ENCODE peak calls at places on chromosomes 11 and 22, in seven cellular contexts. N is Kasumi-1; V is sigmoid colon; A is nucleus accumbens; C is stimulated activated CD8-positive, alpha-beta memory T cell treated with anti-CD3 and anti-CD28 coated beads, Interleukin-12 subunit alpha, Interleukin-12 subunit beta, amount 100 ng/mL, for 4 hours; X is HS-5; M is OCI-M1. E is an unnamed sample.

GRCh38 chr22:29700949-29701927 is 18.6 kb upstream of the CABP7 start:
- DNase-seq in N (peak), V (no peak), A (no peak), C (no peak), X (peak), M (peak), E (no peak)

GRCh38 chr11:68806931-68807844 is 34.5 kb downstream of the CPT1A start:
- DNase-seq in N (no peak), V (no peak), A (no peak), C (no peak), X (no peak), M (no peak), E (no peak)

GRCh38 chr11:110367571-110367970 is 62.2 kb upstream of the FDX1 start:
- DNase-seq in N (peak), V (no peak), A (no peak), C (no peak), X (no peak), M (peak), E (peak)

GRCh38 chr11:57478971-57479663 is 18.8 kb downstream of the RTN4RL2 start:
- DNase-seq in N (no peak), V (no peak), A (no peak), C (no peak), X (no peak), M (no peak), E (no peak)

GRCh38 chr22:41603873-41604332 is 14.3 kb upstream of the PMM1 start:
- DNase-seq in N (peak), V (no peak), A (no peak), C (peak), X (no peak), M (peak), E (no peak)

GRCh38 chr11:90556612-90557011 is 333.8 kb upstream of the CHORDC1 start:
- DNase-seq in N (no peak), V (no peak), A (no peak), C (no peak), X (no peak), M (no peak), E (no peak)

GRCh38 chr11:29243616-29244015 is 773.2 kb downstream of the KCNA4 start:
- DNase-seq in N (no peak), V (no peak), A (no peak), C (no peak), X (no peak), M (no peak), E (no peak)

GRCh38 chr11:46570790-46571398 is 22.9 kb downstream of the AMBRA1 start:
- DNase-seq in N (peak), V (no peak), A (no peak), C (no peak), X (no peak), M (no peak), E (no peak)

GRCh38 chr22:32996702-32997101 is 61.5 kb downstream of the SYN3 start:
- DNase-seq in N (no peak), V (peak), A (no peak), C (no peak), X (no peak), M (no peak), E (no peak)

E was measured in midbrain.